ENCODE peak calls at places on chromosomes 13 and 19, in eight cellular contexts. S, J, I, C, B, V, G and T are unnamed samples.

GRCh38 chr19:33639034-33639681 is 17.4 kb downstream of the CHST8 start:
- DNase-seq in S (no peak), J (no peak), I (no peak), C (no peak), B (no peak), V (no peak), G (no peak), T (no peak)

GRCh38 chr13:33262069-33262487 is 23.5 kb downstream of the STARD13 start:
- DNase-seq in S (no peak), J (no peak), I (no peak), C (no peak), B (no peak), V (no peak), G (no peak), T (no peak)

GRCh38 chr13:46097015-46097414 is 7.8 kb downstream of the CPB2 start:
- DNase-seq in S (no peak), J (no peak), I (no peak), C (no peak), B (no peak), V (no peak), G (no peak), T (no peak)

GRCh38 chr13:21998279-21998678 is 327.4 kb downstream of the FGF9 start:
- DNase-seq in S (no peak), J (no peak), I (no peak), C (no peak), B (no peak), V (no peak), G (no peak), T (no peak)

GRCh38 chr13:73248711-73249580 is 190.1 kb downstream of the KLF5 start:
- DNase-seq in S (no peak), J (peak), I (no peak), C (peak), B (peak), V (no peak), G (no peak), T (no peak)

GRCh38 chr13:24341439-24341838 is 32.1 kb downstream of the C1QTNF9 start:
- DNase-seq in S (peak), J (no peak), I (no peak), C (no peak), B (peak), V (no peak), G (no peak), T (no peak)

GRCh38 chr13:44331912-44332840 is 41.4 kb upstream of the SERP2 start:
- DNase-seq in S (peak), J (peak), I (no peak), C (no peak), B (peak), V (peak), G (no peak), T (no peak)

GRCh38 chr13:99275093-99275469 is 16.9 kb upstream of the GPR18 start:
- DNase-seq in S (peak), J (no peak), I (no peak), C (no peak), B (peak), V (no peak), G (no peak), T (no peak)

GRCh38 chr19:17404015-17404414 is 1.4 kb downstream of the BST2 start:
- DNase-seq in S (no peak), J (no peak), I (no peak), C (no peak), B (no peak), V (no peak), G (no peak), T (no peak)

GRCh38 chr19:43439183-43440063 is 24.7 kb downstream of the TEX101 start:
- DNase-seq in S (no peak), J (no peak), I (peak), C (no peak), B (peak), V (no peak), G (no peak), T (no peak)

GRCh38 chr19:58001895-58002369 is 688 bp downstream of the ZNF606 start:
- DNase-seq in S (peak), J (no peak), I (no peak), C (no peak), B (peak), V (no peak), G (no peak), T (no peak)

GRCh38 chr13:44629465-44630183 is 53.5 kb upstream of the TSC22D1 start:
- DNase-seq in S (no peak), J (no peak), I (no peak), C (no peak), B (peak), V (no peak), G (no peak), T (no peak)

DNA sequence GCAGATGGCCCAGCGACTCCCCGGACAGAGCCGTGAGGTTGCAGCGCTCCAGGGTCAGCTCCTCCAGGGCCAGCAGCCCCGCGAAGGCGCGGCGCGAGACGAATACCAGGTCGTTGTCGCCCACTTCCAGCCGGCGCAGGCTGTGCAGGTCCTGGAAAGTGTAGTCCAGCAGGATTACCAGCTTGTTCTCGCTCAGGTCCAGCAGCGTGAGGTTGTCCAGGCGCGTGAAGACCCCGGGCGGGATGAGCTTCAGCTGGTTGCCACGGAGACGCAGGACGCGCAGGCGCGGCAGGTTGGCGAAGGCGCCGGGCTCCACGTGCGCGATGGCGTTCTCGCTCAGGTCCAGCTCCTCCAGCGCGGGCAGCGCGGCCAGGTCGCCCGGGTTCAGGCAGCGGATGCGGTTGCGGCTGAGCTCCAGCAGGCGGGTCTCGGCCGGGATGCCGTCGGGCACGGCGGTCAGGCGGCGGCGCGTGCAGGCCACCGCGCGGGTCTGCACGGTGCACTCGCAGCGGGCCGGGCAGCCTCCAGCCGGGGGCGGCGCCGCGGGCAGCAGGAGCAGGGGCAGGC is 9.3 kb upstream of the PEAK3 start:
- DNase-seq in S (no peak), J (no peak), I (no peak), C (no peak), B (no peak), V (no peak), G (no peak), T (no peak)
- TF ChIP-seq CTCF in S (no peak), J (no peak), I (no peak), C (no peak), B (no peak), V (no peak), G (no peak), T (no peak)

DNA sequence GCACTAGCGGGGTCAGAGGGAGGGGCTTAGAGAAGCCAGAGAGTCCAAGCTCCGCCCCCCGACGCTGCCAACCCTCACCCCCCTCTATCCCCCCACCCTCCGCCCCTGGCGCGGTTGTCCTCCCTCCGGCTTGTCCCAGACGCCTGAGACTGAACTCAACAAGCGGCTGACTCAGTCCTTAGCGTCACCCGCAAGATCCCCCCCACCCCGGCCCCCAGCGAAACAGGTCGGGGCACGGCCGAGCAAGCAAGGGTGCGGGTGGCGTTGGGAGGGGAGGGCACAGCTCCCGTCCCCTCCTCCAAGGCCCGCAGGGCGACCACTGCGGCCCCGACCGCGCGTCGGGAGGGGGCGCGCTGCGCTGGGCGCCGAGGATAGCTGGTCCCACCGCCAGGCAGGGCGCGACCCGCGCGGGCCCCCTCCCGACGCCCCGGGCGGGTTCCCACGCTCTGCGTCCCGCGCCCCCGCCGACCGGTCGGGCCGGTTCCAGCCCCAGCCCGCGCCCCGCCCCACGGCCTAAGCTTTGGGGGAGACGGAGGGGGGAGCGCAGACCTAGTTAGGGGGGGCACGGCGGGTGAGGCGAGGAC is 5.3 kb downstream of the NOTCH3 start:
- DNase-seq in S (peak), J (peak), I (no peak), C (peak), B (peak), V (peak), G (peak), T (peak)
- TF ChIP-seq CTCF in S (peak), J (no peak), I (no peak), C (peak), B (no peak), V (no peak), G (no peak), T (no peak)

GRCh38 chr13:92775631-92776030 is 451.0 kb upstream of the GPC6 start:
- DNase-seq in S (no peak), J (no peak), I (no peak), C (no peak), B (no peak), V (no peak), G (no peak), T (no peak)
- TF ChIP-seq CTCF in S (no peak), J (no peak), I (no peak), C (no peak), B (no peak), V (no peak), G (no peak), T (no peak)

DNA sequence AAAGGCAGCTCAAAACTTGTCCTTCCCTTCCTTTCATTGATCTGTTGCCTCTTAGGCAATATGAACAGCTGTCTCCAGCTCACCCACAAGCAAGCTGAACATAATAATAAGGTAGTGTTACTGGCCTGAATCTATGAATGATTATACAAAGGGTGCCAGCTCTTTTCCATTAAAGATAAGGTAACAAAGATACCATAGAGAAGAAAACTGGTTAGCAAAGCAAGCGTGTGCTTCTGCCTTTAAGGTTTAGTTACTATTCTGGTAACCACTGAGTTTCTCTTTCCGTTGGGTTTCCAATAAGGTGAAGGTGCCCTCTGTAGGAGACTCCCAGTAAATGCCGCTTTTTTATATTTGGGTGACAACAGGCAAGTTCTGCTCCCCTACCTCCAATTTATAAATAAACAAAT is 12.1 kb upstream of the DACH1 start:
- DNase-seq in S (peak), J (no peak), I (no peak), C (no peak), B (peak), V (no peak), G (peak), T (no peak)
- TF ChIP-seq CTCF in S (peak), J (peak), I (peak), C (peak), B (peak), V (no peak), G (peak), T (peak)